ENCODE peak calls at places on chromosomes 13 and 19, in seven cellular contexts. C is HepG2, Z is stomach, E is spleen, R is Panc1, H is HL-60, N is GM23338. A is an unnamed sample.

GRCh38 chr13:74056829-74057564 is 77.2 kb downstream of the KLF12 start:
- DNase-seq in R (no peak), Z (no peak), H (no peak), C (no peak), N (peak), E (no peak), A (no peak)

GRCh38 chr19:8209111-8209964 is at the start of gene CERS4:
- DNase-seq in H (no peak), N (peak), R (no peak), E (peak), Z (peak), C (peak), A (peak)

GRCh38 chr19:48900477-48901452 is 653 bp downstream of the NUCB1 start:
- DNase-seq in Z (no peak), R (no peak), N (peak), C (peak), H (no peak), E (peak), A (no peak)

GRCh38 chr13:50197705-50198104 is 182.5 kb downstream of the KCNRG start:
- DNase-seq in Z (no peak), H (no peak), C (no peak), R (no peak), E (no peak), N (no peak), A (no peak)

GRCh38 chr13:104111031-104111430 is 1044.8 kb upstream of the SLC10A2 start:
- DNase-seq in N (no peak), E (no peak), C (no peak), Z (no peak), R (no peak), H (no peak), A (no peak)

GRCh38 chr13:110350509-110350908 is 43.4 kb downstream of the COL4A2 start:
- DNase-seq in H (no peak), R (no peak), E (no peak), N (no peak), C (no peak), Z (no peak), A (no peak)

GRCh38 chr13:50677687-50678463 is 165.6 kb downstream of the DLEU7 start:
- DNase-seq in Z (no peak), E (no peak), N (no peak), C (no peak), R (no peak), H (no peak), A (no peak)

GRCh38 chr19:15371119-15371518 is 8.5 kb downstream of the AKAP8 start:
- DNase-seq in R (no peak), N (no peak), Z (no peak), E (peak), H (no peak), C (no peak), A (no peak)

GRCh38 chr13:60611523-60611922 is 214.5 kb downstream of the TDRD3 start:
- DNase-seq in H (no peak), C (no peak), N (no peak), R (no peak), E (no peak), Z (no peak), A (no peak)

GRCh38 chr19:51531349-51532315 is at the start of gene SIGLEC6:
- DNase-seq in Z (peak), C (no peak), R (no peak), N (peak), E (peak), H (peak), A (no peak)

GRCh38 chr13:19153782-19154450 is 27.7 kb downstream of the TUBA3C start:
- DNase-seq in R (no peak), N (no peak), E (no peak), Z (no peak), C (peak), H (no peak), A (no peak)

GRCh38 chr13:51838235-51838846 is 6.6 kb downstream of the TMEM272 start:
- DNase-seq in C (no peak), Z (no peak), R (no peak), N (no peak), H (no peak), E (no peak), A (no peak)

GRCh38 chr19:55459950-55460657 is 1.3 kb downstream of the ISOC2 start:
- DNase-seq in C (peak), N (no peak), E (no peak), H (no peak), Z (no peak), R (no peak), A (no peak)

GRCh38 chr19:38264486-38265212 is at the start of gene SPINT2:
- DNase-seq in H (peak), C (no peak), Z (no peak), N (peak), R (no peak), E (peak), A (peak)

GRCh38 chr19:34217952-34218817 is 36.2 kb upstream of the GARRE1 start:
- DNase-seq in H (peak), R (peak), C (no peak), E (no peak), Z (peak), N (no peak), A (no peak)

GRCh38 chr19:53068199-53068598 is 23.7 kb downstream of the ERVV-2 start:
- DNase-seq in E (no peak), Z (no peak), N (no peak), C (no peak), R (no peak), H (no peak), A (no peak)

GRCh38 chr19:42693760-42694350 is 46.4 kb downstream of the PSG3 start:
- DNase-seq in H (no peak), C (peak), E (no peak), R (no peak), N (peak), Z (no peak), A (no peak)

GRCh38 chr19:49997709-49998108 is 27.5 kb downstream of the VRK3 start:
- DNase-seq in C (peak), N (peak), Z (no peak), H (peak), E (no peak), R (no peak), A (no peak)

GRCh38 chr19:3034194-3034844 is 5.2 kb upstream of the TLE2 start:
- DNase-seq in Z (no peak), N (no peak), E (no peak), R (no peak), H (no peak), C (no peak), A (no peak)

GRCh38 chr13:102846261-102847015 is 606 bp downstream of the ERCC5 start:
- DNase-seq in R (no peak), N (peak), H (no peak), Z (peak), C (peak), E (peak), A (peak)

GRCh38 chr13:40143559-40143958 is 488.1 kb downstream of the COG6 start:
- DNase-seq in Z (no peak), N (no peak), C (no peak), H (no peak), E (no peak), R (no peak), A (no peak)

GRCh38 chr19:6800991-6801396 is 28.5 kb downstream of the VAV1 start:
- DNase-seq in H (no peak), E (no peak), C (peak), N (no peak), R (peak), Z (no peak), A (no peak)

GRCh38 chr13:97883356-97883755 is 70.1 kb upstream of the IPO5 start:
- DNase-seq in Z (no peak), H (no peak), E (no peak), R (no peak), N (no peak), C (no peak), A (no peak)

GRCh38 chr13:23876265-23876664 is 12.9 kb downstream of the MIPEP start:
- DNase-seq in H (no peak), E (no peak), R (no peak), N (peak), C (no peak), Z (no peak), A (no peak)

GRCh38 chr19:46451352-46451751 is 20.0 kb downstream of the PNMA8A start:
- DNase-seq in H (no peak), N (no peak), R (no peak), E (no peak), Z (no peak), C (no peak), A (no peak)

GRCh38 chr19:11088508-11089253 is 582 bp upstream of the LDLR start:
- DNase-seq in Z (no peak), E (no peak), N (no peak), R (no peak), H (no peak), C (peak), A (no peak)

GRCh38 chr19:1810439-1811160 is 1.5 kb downstream of the ATP8B3 start:
- DNase-seq in H (no peak), R (no peak), C (no peak), Z (no peak), N (no peak), E (peak), A (no peak)

GRCh38 chr19:51329411-51329810 is 12.5 kb downstream of the VSIG10L start:
- DNase-seq in R (no peak), C (no peak), E (peak), N (no peak), H (no peak), Z (no peak), A (no peak)

GRCh38 chr13:96982672-96983071 is 11.6 kb downstream of the OXGR1 start:
- DNase-seq in R (no peak), C (no peak), H (no peak), N (no peak), E (no peak), Z (no peak), A (no peak)

GRCh38 chr19:53037101-53038097 is 7.1 kb upstream of the ERVV-2 start:
- DNase-seq in C (no peak), R (no peak), N (peak), E (peak), H (no peak), Z (no peak), A (no peak)

GRCh38 chr19:49080392-49080791 is 4.9 kb upstream of the SNRNP70 start:
- DNase-seq in R (no peak), H (no peak), Z (no peak), C (no peak), E (no peak), N (no peak), A (no peak)

GRCh38 chr13:33179463-33179862 is 106.1 kb downstream of the STARD13 start:
- DNase-seq in C (no peak), N (peak), E (no peak), Z (no peak), R (no peak), H (no peak), A (no peak)

GRCh38 chr19:6963937-6964336 is 57.3 kb downstream of the MBD3L2B start:
- DNase-seq in R (no peak), C (no peak), H (no peak), E (no peak), N (peak), Z (no peak), A (no peak)

GRCh38 chr19:31253816-31254551 is 95.3 kb downstream of the TSHZ3 start:
- DNase-seq in Z (no peak), C (no peak), R (no peak), H (no peak), N (no peak), E (no peak), A (no peak)

GRCh38 chr13:108214511-108215383 is 589 bp downstream of the LIG4 start:
- DNase-seq in H (no peak), C (no peak), Z (no peak), E (peak), N (peak), R (no peak), A (peak)

GRCh38 chr13:25608181-25608580 is 236.4 kb downstream of the ATP8A2 start:
- DNase-seq in C (no peak), H (no peak), N (no peak), E (no peak), R (no peak), Z (no peak), A (no peak)

GRCh38 chr13:90105881-90106496 is 1241.5 kb upstream of the MIR17HG start:
- DNase-seq in E (no peak), R (no peak), N (no peak), C (no peak), Z (no peak), H (no peak), A (no peak)

GRCh38 chr13:49214917-49215376 is 5.2 kb upstream of the MLNR start:
- DNase-seq in N (peak), R (no peak), E (peak), H (peak), Z (peak), C (peak), A (no peak)

GRCh38 chr13:36418022-36418805 is 14.1 kb upstream of the CCNA1 start:
- DNase-seq in E (no peak), N (peak), H (peak), R (no peak), C (no peak), Z (no peak), A (no peak)

GRCh38 chr13:85141425-85141824 is 657.8 kb downstream of the SLITRK6 start:
- DNase-seq in N (peak), Z (no peak), E (no peak), C (no peak), R (no peak), H (no peak), A (no peak)

DNA sequence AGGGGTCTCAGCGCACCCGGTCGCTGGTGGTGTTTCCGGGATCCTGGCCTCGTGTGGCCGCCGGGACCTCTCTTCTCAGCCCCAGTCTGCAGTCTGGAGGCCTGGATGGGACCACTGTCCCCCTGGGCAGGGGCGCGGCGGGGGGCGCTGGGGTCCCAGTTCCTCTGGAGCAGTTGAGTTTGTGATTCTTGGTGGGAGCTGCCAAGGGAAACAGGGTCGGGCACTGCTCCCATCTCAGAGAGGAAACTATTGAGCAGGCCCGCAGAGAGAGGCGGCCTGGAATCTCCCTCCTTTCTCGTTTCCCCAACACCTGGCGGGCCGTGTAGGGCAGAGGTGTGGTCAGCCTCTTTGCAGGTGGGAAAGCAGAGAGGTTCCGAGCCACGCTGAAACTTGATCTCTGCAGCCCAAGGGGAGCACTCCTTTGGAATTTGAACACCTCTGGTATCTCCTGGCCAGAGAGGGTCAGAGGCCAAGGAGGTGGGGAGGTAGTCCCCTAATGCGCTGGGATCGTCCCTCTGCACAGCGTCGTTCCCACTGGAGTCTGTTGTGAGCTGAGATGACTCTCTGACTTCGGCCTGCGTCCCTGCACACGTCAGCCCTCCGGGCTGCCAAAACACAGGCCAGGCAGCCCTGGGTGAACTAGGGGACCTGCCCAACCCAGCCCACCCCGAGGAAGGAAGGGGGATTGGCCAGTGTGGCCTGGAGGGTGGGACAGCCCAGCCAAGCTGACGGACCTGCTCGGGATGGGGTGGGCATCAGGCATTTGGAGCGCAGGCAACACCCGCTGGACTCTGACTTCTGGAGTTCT is 769 bp downstream of the PLEKHF1 start:
- DNase-seq in E (no peak), N (peak), C (no peak), Z (peak), R (no peak), H (no peak), A (no peak)
- TF ChIP-seq POLR2AphosphoS5 in E (no peak), N (no peak), C (no peak), Z (peak), R (no peak), H (no peak), A (no peak)

GRCh38 chr13:43805681-43806128 is 18.9 kb upstream of the ENOX1 start:
- DNase-seq in E (no peak), N (peak), C (no peak), R (no peak), H (no peak), Z (no peak), A (no peak)
- TF ChIP-seq POLR2AphosphoS5 in E (no peak), N (peak), C (no peak), R (no peak), H (no peak), Z (no peak), A (no peak)

GRCh38 chr19:5624154-5624663 is 1.3 kb downstream of the SAFB start:
- DNase-seq in R (no peak), Z (peak), N (peak), C (no peak), H (no peak), E (peak), A (no peak)

GRCh38 chr19:5627395-5627904 is 4.6 kb downstream of the SAFB start:
- DNase-seq in H (peak), E (peak), Z (peak), C (no peak), N (peak), R (no peak), A (no peak)

GRCh38 chr19:5623397-5624153 is 692 bp downstream of the SAFB start:
- DNase-seq in N (no peak), C (no peak), Z (no peak), R (no peak), H (no peak), E (no peak), A (peak)

GRCh38 chr19:5624741-5625140 is 1.9 kb downstream of the SAFB start:
- DNase-seq in N (peak), Z (no peak), C (no peak), E (no peak), R (no peak), H (no peak), A (no peak)

DNA sequence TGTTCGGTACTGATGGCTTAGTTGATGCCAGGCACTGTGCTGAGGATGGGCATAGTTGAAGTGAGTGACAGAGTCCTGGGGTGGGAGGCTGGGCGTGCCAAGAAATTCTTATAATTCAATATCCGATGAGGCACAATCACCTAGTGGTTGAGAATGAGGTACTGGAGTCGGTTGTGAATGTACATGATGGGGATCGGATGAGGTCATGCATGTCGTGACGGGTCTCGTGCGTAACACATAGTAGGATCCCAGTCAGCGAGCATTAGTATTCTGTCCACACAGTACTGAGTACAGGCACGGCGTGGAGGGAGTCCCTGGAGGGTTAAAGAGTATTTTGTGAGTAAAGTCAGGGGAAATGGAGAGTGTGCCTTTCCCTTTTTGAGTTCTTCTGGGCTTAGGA is 2.8 kb downstream of the SAFB start:
- DNase-seq in N (no peak), E (no peak), R (no peak), H (no peak), Z (no peak), C (no peak), A (no peak)
- TF ChIP-seq POLR2AphosphoS5 in N (no peak), E (no peak), R (no peak), H (no peak), Z (no peak), C (no peak), A (no peak)

GRCh38 chr19:19425170-19425875 is 19.8 kb downstream of the GATAD2A start:
- DNase-seq in N (no peak), E (no peak), R (no peak), Z (no peak), C (no peak), H (no peak), A (no peak)

GRCh38 chr19:19426216-19426615 is 20.7 kb downstream of the GATAD2A start:
- DNase-seq in H (no peak), Z (no peak), R (no peak), E (no peak), C (no peak), N (no peak), A (no peak)

GRCh38 chr19:19427302-19427701 is 21.8 kb downstream of the GATAD2A start:
- DNase-seq in E (no peak), H (no peak), Z (no peak), C (no peak), N (no peak), R (no peak), A (no peak)

GRCh38 chr19:19427935-19428334 is 22.5 kb downstream of the GATAD2A start:
- DNase-seq in R (no peak), N (no peak), Z (no peak), C (no peak), E (no peak), H (no peak), A (no peak)

DNA sequence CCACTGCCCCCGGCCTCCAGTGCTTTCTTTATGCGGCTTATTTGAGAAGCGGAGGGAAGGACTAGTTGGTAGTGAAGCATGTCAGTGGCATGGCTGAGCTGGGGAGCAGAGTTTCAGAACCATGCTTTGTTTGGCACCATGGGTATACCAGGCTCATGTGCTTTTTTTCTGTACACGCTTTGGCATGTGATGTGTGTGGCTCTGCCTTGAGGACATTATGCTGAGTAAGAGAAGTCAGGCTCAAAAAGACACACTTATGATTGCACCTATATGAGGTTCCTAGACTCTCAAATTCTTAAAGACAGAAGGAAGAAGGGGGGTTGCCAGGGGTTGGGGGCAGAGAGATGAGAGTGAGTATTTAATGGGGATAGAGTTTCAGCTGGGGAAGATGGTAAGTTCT is 21.3 kb downstream of the GATAD2A start:
- DNase-seq in C (no peak), E (no peak), Z (no peak), R (no peak), H (no peak), N (no peak), A (no peak)
- TF ChIP-seq POLR2AphosphoS5 in C (no peak), E (no peak), Z (no peak), R (no peak), H (no peak), N (no peak), A (no peak)

GRCh38 chr19:19531951-19532805 is 3.5 kb downstream of the YJEFN3 start:
- DNase-seq in R (no peak), Z (peak), H (peak), E (peak), C (peak), N (peak), A (peak)
- TF ChIP-seq POLR2AphosphoS5 in R (peak), Z (no peak), H (peak), E (peak), C (no peak), N (peak), A (no peak)

GRCh38 chr13:59483441-59484116 is 680.1 kb downstream of the DIAPH3 start:
- DNase-seq in R (no peak), C (no peak), H (no peak), E (no peak), Z (no peak), N (peak), A (no peak)
- TF ChIP-seq POLR2AphosphoS5 in R (no peak), C (no peak), H (no peak), E (no peak), Z (no peak), N (no peak), A (no peak)

GRCh38 chr19:21358768-21359451 is at the start of gene ZNF738:
- DNase-seq in E (peak), H (peak), Z (peak), C (peak), R (peak), N (peak), A (peak)
- TF ChIP-seq POLR2AphosphoS5 in E (peak), H (peak), Z (no peak), C (peak), R (peak), N (peak), A (no peak)

A was measured in suprapubic skin.